ENCODE peak calls at places on chromosomes 1 and 21, in nine cellular contexts. A, S, F, W, H, J, C, I and R are unnamed samples.
A peak's percentile ranks its signal among the peaks of the same experiment; 100 is the strongest.

GRCh38 chr1:28123461-28123961 is 35.1 kb upstream of the EYA3 start:
- DNase-seq in I (no peak), W (no peak), S (no peak), F (no peak), A (no peak), H (no peak), J (no peak), C (no peak), R (no peak)

GRCh38 chr1:26993237-26994019 is at the start of gene TRNP1:
- DNase-seq in W (peak; percentile 53), F (peak; percentile 60), H (peak; percentile 77), A (peak; percentile 58), J (peak; percentile 85), C (peak; percentile 87), S (peak; percentile 66), I (peak; percentile 83), R (peak; percentile 73)

GRCh38 chr1:228898582-228898992 is 163.3 kb downstream of the RHOU start:
- DNase-seq in J (no peak), I (peak; percentile 41), S (no peak), F (no peak), C (peak; percentile 74), H (no peak), A (no peak), W (no peak), R (no peak)

GRCh38 chr1:244573768-244574167 is 79.2 kb upstream of the DESI2 start:
- DNase-seq in I (no peak), S (no peak), A (no peak), F (no peak), H (no peak), C (no peak), W (no peak), J (no peak), R (no peak)

GRCh38 chr1:94022471-94023189 is 98.3 kb downstream of the ABCA4 start:
- DNase-seq in W (no peak), C (no peak), I (no peak), J (no peak), H (peak; percentile 46), F (no peak), S (no peak), A (no peak), R (no peak)

GRCh38 chr1:119159096-119159495 is 18.6 kb upstream of the WARS2 start:
- DNase-seq in H (no peak), J (no peak), A (no peak), F (no peak), S (no peak), I (no peak), W (no peak), C (no peak), R (no peak)

GRCh38 chr21:37139902-37140301 is 66.8 kb downstream of the TTC3 start:
- DNase-seq in I (no peak), S (no peak), J (no peak), W (no peak), A (no peak), C (no peak), F (no peak), H (no peak), R (no peak)

GRCh38 chr1:6386371-6386949 is 7.1 kb downstream of the ACOT7 start:
- DNase-seq in W (no peak), I (no peak), J (no peak), H (no peak), C (no peak), A (no peak), S (no peak), F (no peak), R (no peak)

GRCh38 chr1:46248122-46248920 is 758 bp downstream of the RAD54L start:
- DNase-seq in C (peak; percentile 78), S (peak; percentile 19), J (peak; percentile 69), A (peak; percentile 18), I (peak; percentile 52), W (peak; percentile 52), F (peak; percentile 61), H (no peak), R (no peak)

GRCh38 chr1:14517813-14518180 is 80.7 kb upstream of the KAZN start:
- DNase-seq in H (no peak), J (no peak), I (no peak), A (no peak), W (no peak), F (no peak), S (no peak), C (no peak), R (no peak)

GRCh38 chr1:227583354-227583753 is 20.0 kb downstream of the ZNF678 start:
- DNase-seq in S (no peak), C (no peak), A (no peak), I (no peak), W (no peak), H (no peak), F (no peak), J (no peak), R (no peak)

GRCh38 chr21:44328242-44328895 is 10.8 kb downstream of the CFAP410 start:
- DNase-seq in A (no peak), W (no peak), S (no peak), H (no peak), I (no peak), J (no peak), C (no peak), F (no peak), R (no peak)

GRCh38 chr1:192057766-192058165 is 100.5 kb upstream of the RGS18 start:
- DNase-seq in I (no peak), J (no peak), W (no peak), F (no peak), A (no peak), H (no peak), C (no peak), S (no peak), R (no peak)

GRCh38 chr1:32817815-32818786 is 648 bp downstream of the S100PBP start:
- DNase-seq in J (peak; percentile 90), W (peak; percentile 77), C (no peak), H (peak; percentile 74), A (peak; percentile 96), I (peak; percentile 72), F (peak; percentile 78), S (peak; percentile 91), R (peak; percentile 76)

GRCh38 chr1:208479435-208479834 is 235.3 kb upstream of the PLXNA2 start:
- DNase-seq in I (no peak), C (no peak), J (no peak), F (no peak), S (no peak), H (no peak), A (no peak), W (no peak), R (no peak)

GRCh38 chr1:208475449-208475848 is 231.3 kb upstream of the PLXNA2 start:
- DNase-seq in A (peak; percentile 55), C (no peak), H (no peak), I (no peak), F (no peak), S (peak; percentile 49), W (no peak), J (peak; percentile 67), R (no peak)

GRCh38 chr1:208476825-208477170 is 232.6 kb upstream of the PLXNA2 start:
- DNase-seq in S (no peak), I (no peak), J (no peak), A (peak; percentile 67), W (no peak), C (no peak), F (no peak), H (no peak), R (no peak)

DNA sequence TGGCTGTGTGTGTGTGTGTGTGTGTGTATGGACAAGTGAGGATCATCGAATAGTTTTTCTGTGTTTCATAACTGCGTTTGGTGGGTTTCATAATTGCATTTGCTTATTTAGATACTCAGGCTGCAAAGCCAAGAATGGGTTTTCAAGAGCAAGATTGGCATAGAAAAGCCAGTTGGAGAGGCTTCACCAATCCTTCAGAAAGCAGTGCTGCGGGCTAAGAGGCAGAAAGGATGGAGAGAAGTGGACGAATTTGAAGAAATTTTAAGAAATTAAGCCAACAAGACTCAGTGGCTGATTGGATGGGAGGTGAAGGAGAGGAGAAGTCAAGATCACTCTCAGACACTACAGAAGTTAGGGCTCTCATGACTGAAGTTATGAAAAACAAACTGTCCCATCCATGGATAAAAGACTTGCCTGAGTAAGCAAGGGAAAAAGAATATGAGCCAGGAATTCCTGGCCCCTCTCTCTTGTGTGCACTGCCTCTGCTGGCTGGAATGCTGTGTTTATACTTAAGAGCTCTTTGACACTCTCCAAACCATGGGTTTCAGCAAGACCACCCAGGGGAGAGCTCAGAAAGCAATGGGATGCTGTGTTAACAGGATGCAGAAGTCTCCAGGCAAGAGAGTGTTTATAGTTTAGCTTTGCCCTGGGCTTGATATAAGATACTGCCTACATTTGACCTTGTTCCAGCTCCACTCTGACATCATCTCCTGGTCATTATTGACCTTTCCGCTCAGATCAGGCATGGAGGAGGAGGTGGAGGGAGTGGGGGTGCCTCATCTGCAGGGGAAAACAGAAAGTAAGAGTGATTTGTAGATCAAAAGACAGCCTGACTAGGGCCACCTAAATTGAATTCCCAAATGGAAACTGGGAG is 232.0 kb upstream of the PLXNA2 start:
- DNase-seq in W (no peak), J (peak; percentile 67), I (no peak), C (no peak), S (peak; percentile 49), A (peak; percentile 81), F (peak; percentile 41), H (no peak), R (no peak)
- TF ChIP-seq CTCF in W (no peak), J (no peak), I (no peak), C (no peak), S (no peak), A (peak; percentile 49), F (no peak), H (no peak), R (no peak)

GRCh38 chr1:48470506-48470905 is 1.5 kb downstream of the SPATA6 start:
- DNase-seq in I (peak; percentile 57), A (peak; percentile 32), J (peak; percentile 79), H (peak; percentile 27), F (peak; percentile 34), W (peak; percentile 31), S (peak; percentile 55), C (no peak), R (no peak)
- H3K4me3 ChIP-seq in I (peak overlapping the region; percentile 83), A (no peak overlapping the region), J (peak overlapping the region; percentile 95), H (peak overlapping the region; percentile 77), F (peak overlapping the region; percentile 79), W (peak overlapping the region; percentile 80), S (no peak overlapping the region), C (peak overlapping the region; percentile 96), R (peak overlapping the region; percentile 55)

GRCh38 chr1:17437260-17438175 is 2.0 kb downstream of the RCC2 start:
- DNase-seq in C (peak; percentile 91), S (peak; percentile 29), H (no peak), I (peak; percentile 44), A (peak; percentile 34), W (peak; percentile 48), J (no peak), F (peak; percentile 71), R (no peak)
- TF ChIP-seq POLR2A in C (no peak), S (no peak), H (no peak), I (no peak), A (no peak), W (no peak), J (no peak), F (no peak), R (no peak)

DNA sequence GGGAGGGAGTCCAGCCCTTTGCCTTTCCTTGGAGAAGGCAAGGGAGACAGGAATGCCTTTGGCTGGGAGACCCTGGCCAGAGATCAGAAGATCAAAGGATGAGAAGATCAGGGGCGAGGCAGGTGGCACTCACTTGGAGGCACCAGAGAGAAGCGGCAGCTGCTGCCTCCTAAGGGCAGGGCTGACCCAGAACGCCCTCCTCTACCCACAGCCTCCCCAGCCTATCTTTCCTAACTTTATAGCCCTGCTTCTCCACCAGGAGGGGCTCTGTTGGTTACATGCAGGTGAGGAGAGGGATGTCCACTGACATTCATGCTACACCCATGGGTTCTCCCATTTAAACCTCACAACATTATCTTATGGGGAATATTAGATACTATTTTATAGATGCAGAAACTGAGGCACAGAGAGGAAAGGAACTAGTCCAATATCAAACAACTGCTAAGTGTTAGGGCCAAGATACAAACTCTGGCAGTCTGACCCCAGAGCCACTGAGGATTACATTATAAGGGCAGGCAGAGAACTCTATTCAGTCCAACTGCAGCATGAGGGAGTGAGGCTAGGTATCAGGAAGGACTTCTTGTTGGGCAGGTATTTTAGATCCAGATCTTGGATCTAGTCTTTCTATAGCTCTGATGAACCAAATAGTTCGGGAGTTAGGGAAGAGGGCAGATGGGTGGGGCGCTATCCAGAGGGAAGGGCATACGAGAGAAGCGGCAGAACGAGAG is 19.9 kb downstream of the LGR6 start:
- DNase-seq in C (no peak), I (no peak), A (no peak), J (no peak), S (no peak), H (no peak), F (no peak), W (no peak), R (no peak)
- TF ChIP-seq CTCF in C (no peak), I (no peak), A (peak; percentile 9), J (no peak), S (no peak), H (no peak), F (no peak), W (no peak), R (no peak)